ENCODE peak calls at places on chromosome 13, in four cellular contexts. One of them, this sample, is unnamed.

GRCh38 chr13:76846363-76846762 is 39.8 kb downstream of the KCTD12 start:
- DNase-seq in neuronal stem cell: no peak
- DNase-seq in tibial artery: no peak
- DNase-seq in stomach: no peak
- DNase-seq in this sample: no peak

GRCh38 chr13:98537306-98537705 is 39.6 kb downstream of the STK24 start:
- DNase-seq in neuronal stem cell: no peak
- DNase-seq in tibial artery: no peak
- DNase-seq in stomach: no peak
- DNase-seq in this sample: no peak

GRCh38 chr13:77784531-77784930 is 87.0 kb downstream of the SLAIN1 start:
- DNase-seq in neuronal stem cell: no peak
- DNase-seq in stomach: no peak
- DNase-seq in tibial artery: no peak
- DNase-seq in this sample: no peak

GRCh38 chr13:111403266-111403665 is 82.8 kb downstream of the TEX29 start:
- DNase-seq in neuronal stem cell: no peak
- DNase-seq in stomach: no peak
- DNase-seq in tibial artery: no peak
- DNase-seq in this sample: no peak

GRCh38 chr13:36430247-36431203 is 1.8 kb upstream of the CCNA1 start:
- DNase-seq in tibial artery: no peak
- DNase-seq in stomach: peak; percentile 32
- DNase-seq in neuronal stem cell: no peak
- DNase-seq in this sample: no peak

GRCh38 chr13:42815686-42816085 is 34.3 kb downstream of the FAM216B start:
- DNase-seq in stomach: no peak
- DNase-seq in tibial artery: no peak
- DNase-seq in neuronal stem cell: no peak
- DNase-seq in this sample: no peak

GRCh38 chr13:27359203-27359821 is 65.1 kb upstream of the GTF3A start:
- DNase-seq in tibial artery: peak; percentile 49
- DNase-seq in stomach: peak; percentile 71
- DNase-seq in neuronal stem cell: peak; percentile 49
- DNase-seq in this sample: peak; percentile 58

GRCh38 chr13:73059460-73060250 is 850 bp downstream of the KLF5 start:
- DNase-seq in stomach: peak; percentile 75
- DNase-seq in tibial artery: peak; percentile 24
- DNase-seq in neuronal stem cell: peak; percentile 48
- DNase-seq in this sample: peak; percentile 48

GRCh38 chr13:106566682-106567420 is 1.1 kb downstream of the ARGLU1 start:
- DNase-seq in neuronal stem cell: no peak
- DNase-seq in tibial artery: peak; percentile 63
- DNase-seq in stomach: peak; percentile 63
- DNase-seq in this sample: peak; percentile 68

GRCh38 chr13:97306646-97307045 is 84.5 kb downstream of the MBNL2 start:
- DNase-seq in stomach: no peak
- DNase-seq in tibial artery: no peak
- DNase-seq in neuronal stem cell: no peak
- DNase-seq in this sample: no peak

GRCh38 chr13:40604135-40604534 is 62.3 kb downstream of the FOXO1 start:
- DNase-seq in neuronal stem cell: no peak
- DNase-seq in stomach: no peak
- DNase-seq in tibial artery: no peak
- DNase-seq in this sample: no peak
- H3K4me1 ChIP-seq in neuronal stem cell: no peaks in the 10 kb centered on the region
- H3K4me1 ChIP-seq in stomach: peaks cover 38% of the 10 kb centered on the region
- H3K4me1 ChIP-seq in tibial artery: no peaks in the 10 kb centered on the region
- H3K4me1 ChIP-seq in this sample: peaks cover 23% of the 10 kb centered on the region

DNA sequence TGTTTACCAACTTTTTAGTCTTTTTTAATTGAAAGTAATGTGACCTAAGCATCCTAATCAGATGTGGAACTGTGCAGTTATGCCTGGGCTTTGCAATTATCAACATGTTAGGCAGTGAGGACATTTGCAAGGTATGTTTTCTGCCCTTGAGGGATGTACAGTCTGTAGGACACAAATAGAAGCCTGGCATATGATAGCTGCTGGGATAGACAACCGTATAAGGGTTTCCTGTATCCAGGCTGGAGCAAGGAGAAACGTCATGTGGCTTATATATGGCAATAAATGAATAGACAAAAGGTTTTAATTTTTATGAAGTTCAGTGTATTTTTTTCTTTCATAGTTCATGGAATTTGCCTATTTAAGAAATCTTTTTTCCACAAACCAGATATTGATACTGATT is 2.0 kb upstream of the VPS36 start:
- DNase-seq in stomach: no peak
- DNase-seq in neuronal stem cell: no peak
- DNase-seq in tibial artery: no peak
- DNase-seq in this sample: no peak
- H3K4me1 ChIP-seq in stomach: peaks cover 47% of the 10 kb centered on the region
- H3K4me1 ChIP-seq in neuronal stem cell: peaks cover 7% of the 10 kb centered on the region
- H3K4me1 ChIP-seq in tibial artery: peaks cover 9% of the 10 kb centered on the region
- H3K4me1 ChIP-seq in this sample: peaks cover 38% of the 10 kb centered on the region

GRCh38 chr13:48449656-48450055 is 36.7 kb upstream of the LPAR6 start:
- DNase-seq in tibial artery: no peak
- DNase-seq in neuronal stem cell: no peak
- DNase-seq in stomach: no peak
- DNase-seq in this sample: no peak

GRCh38 chr13:48448285-48448962 is 35.5 kb upstream of the LPAR6 start:
- DNase-seq in neuronal stem cell: no peak
- DNase-seq in stomach: no peak
- DNase-seq in tibial artery: no peak
- DNase-seq in this sample: no peak

GRCh38 chr13:48446454-48446853 is 33.5 kb upstream of the LPAR6 start:
- DNase-seq in neuronal stem cell: no peak
- DNase-seq in tibial artery: no peak
- DNase-seq in stomach: no peak
- DNase-seq in this sample: no peak

GRCh38 chr13:48443442-48444208 is 30.7 kb upstream of the LPAR6 start:
- DNase-seq in stomach: no peak
- DNase-seq in tibial artery: no peak
- DNase-seq in neuronal stem cell: no peak
- DNase-seq in this sample: no peak

GRCh38 chr13:48448963-48449614 is 36.2 kb upstream of the LPAR6 start:
- DNase-seq in neuronal stem cell: no peak
- DNase-seq in tibial artery: no peak
- DNase-seq in stomach: no peak
- DNase-seq in this sample: no peak
- H3K4me1 ChIP-seq in neuronal stem cell: no peaks in the 10 kb centered on the region
- H3K4me1 ChIP-seq in tibial artery: peaks cover 8% of the 10 kb centered on the region
- H3K4me1 ChIP-seq in stomach: no peaks in the 10 kb centered on the region
- H3K4me1 ChIP-seq in this sample: no peaks in the 10 kb centered on the region

GRCh38 chr13:79485451-79485850 is 4.5 kb downstream of the NDFIP2 start:
- DNase-seq in tibial artery: no peak
- DNase-seq in stomach: no peak
- DNase-seq in neuronal stem cell: no peak
- DNase-seq in this sample: no peak
- H3K4me1 ChIP-seq in tibial artery: peaks cover 3% of the 10 kb centered on the region
- H3K4me1 ChIP-seq in stomach: peaks cover 68% of the 10 kb centered on the region
- H3K4me1 ChIP-seq in neuronal stem cell: peaks cover 1% of the 10 kb centered on the region
- H3K4me1 ChIP-seq in this sample: peaks cover 5% of the 10 kb centered on the region

GRCh38 chr13:59537500-59537899 is 626.2 kb downstream of the DIAPH3 start:
- DNase-seq in tibial artery: no peak
- DNase-seq in neuronal stem cell: no peak
- DNase-seq in stomach: no peak
- DNase-seq in this sample: no peak
- H3K4me1 ChIP-seq in tibial artery: no peaks in the 10 kb centered on the region
- H3K4me1 ChIP-seq in neuronal stem cell: peaks cover 3% of the 10 kb centered on the region
- H3K4me1 ChIP-seq in stomach: peaks cover 13% of the 10 kb centered on the region
- H3K4me1 ChIP-seq in this sample: peaks cover 12% of the 10 kb centered on the region

This sample was measured in heart left ventricle.